ENCODE peak calls at places on chromosomes 6 and 20, in ten cellular contexts. One of them, this sample, is unnamed.

GRCh38 chr6:88072462-88072861 is 24.8 kb downstream of the SPACA1 start:
- DNase-seq in kidney: no peak
- DNase-seq in gastrocnemius medialis: no peak
- DNase-seq in H9: no peak
- DNase-seq in H1: no peak
- DNase-seq in A549: no peak
- DNase-seq in colonic mucosa: no peak
- DNase-seq in CD8-positive, alpha-beta T cell: no peak
- DNase-seq in A673: no peak
- DNase-seq in RWPE1: peak
- DNase-seq in this sample: no peak

GRCh38 chr20:44187054-44187762 is at the start of gene JPH2:
- DNase-seq in kidney: no peak
- DNase-seq in gastrocnemius medialis: peak
- DNase-seq in H9: peak
- DNase-seq in H1: no peak
- DNase-seq in A549: peak
- DNase-seq in colonic mucosa: peak
- DNase-seq in CD8-positive, alpha-beta T cell: no peak
- DNase-seq in A673: no peak
- DNase-seq in RWPE1: peak
- DNase-seq in this sample: peak

GRCh38 chr20:38290829-38291581 is 13.0 kb upstream of the BPI start:
- DNase-seq in kidney: no peak
- DNase-seq in gastrocnemius medialis: no peak
- DNase-seq in H9: peak
- DNase-seq in H1: peak
- DNase-seq in A549: peak
- DNase-seq in colonic mucosa: no peak
- DNase-seq in CD8-positive, alpha-beta T cell: no peak
- DNase-seq in A673: peak
- DNase-seq in RWPE1: peak
- DNase-seq in this sample: peak

GRCh38 chr6:10099648-10100047 is 315.2 kb downstream of the TFAP2A start:
- DNase-seq in kidney: no peak
- DNase-seq in gastrocnemius medialis: no peak
- DNase-seq in H9: no peak
- DNase-seq in H1: no peak
- DNase-seq in A549: no peak
- DNase-seq in colonic mucosa: no peak
- DNase-seq in CD8-positive, alpha-beta T cell: no peak
- DNase-seq in A673: no peak
- DNase-seq in RWPE1: no peak
- DNase-seq in this sample: no peak

GRCh38 chr6:33018904-33019303 is 9.5 kb upstream of the HLA-DOA start:
- DNase-seq in kidney: peak
- DNase-seq in gastrocnemius medialis: peak
- DNase-seq in H9: no peak
- DNase-seq in H1: no peak
- DNase-seq in A549: no peak
- DNase-seq in colonic mucosa: peak
- DNase-seq in CD8-positive, alpha-beta T cell: peak
- DNase-seq in A673: no peak
- DNase-seq in RWPE1: no peak
- DNase-seq in this sample: no peak

GRCh38 chr20:22411568-22412450 is 172.6 kb downstream of the FOXA2 start:
- DNase-seq in kidney: no peak
- DNase-seq in gastrocnemius medialis: no peak
- DNase-seq in H9: no peak
- DNase-seq in H1: no peak
- DNase-seq in A549: peak
- DNase-seq in colonic mucosa: peak
- DNase-seq in CD8-positive, alpha-beta T cell: no peak
- DNase-seq in A673: no peak
- DNase-seq in RWPE1: no peak
- DNase-seq in this sample: no peak

GRCh38 chr6:149055195-149055899 is 262.2 kb upstream of the TAB2 start:
- DNase-seq in kidney: no peak
- DNase-seq in gastrocnemius medialis: no peak
- DNase-seq in H9: no peak
- DNase-seq in H1: no peak
- DNase-seq in A549: no peak
- DNase-seq in colonic mucosa: no peak
- DNase-seq in CD8-positive, alpha-beta T cell: no peak
- DNase-seq in A673: no peak
- DNase-seq in RWPE1: no peak
- DNase-seq in this sample: no peak

GRCh38 chr6:96899019-96899418 is 1.3 kb upstream of the NDUFAF4 start:
- DNase-seq in kidney: no peak
- DNase-seq in gastrocnemius medialis: no peak
- DNase-seq in H9: no peak
- DNase-seq in H1: no peak
- DNase-seq in A549: peak
- DNase-seq in colonic mucosa: peak
- DNase-seq in CD8-positive, alpha-beta T cell: no peak
- DNase-seq in A673: peak
- DNase-seq in RWPE1: peak
- DNase-seq in this sample: peak

GRCh38 chr20:35298264-35298663 is 6.0 kb upstream of the FAM83C start:
- DNase-seq in kidney: no peak
- DNase-seq in gastrocnemius medialis: no peak
- DNase-seq in H9: no peak
- DNase-seq in H1: no peak
- DNase-seq in A549: no peak
- DNase-seq in colonic mucosa: no peak
- DNase-seq in CD8-positive, alpha-beta T cell: no peak
- DNase-seq in A673: no peak
- DNase-seq in RWPE1: no peak
- DNase-seq in this sample: no peak

GRCh38 chr6:167779123-167779992 is 47.4 kb upstream of the AFDN start:
- DNase-seq in kidney: peak
- DNase-seq in gastrocnemius medialis: no peak
- DNase-seq in H9: no peak
- DNase-seq in H1: no peak
- DNase-seq in A549: no peak
- DNase-seq in colonic mucosa: no peak
- DNase-seq in CD8-positive, alpha-beta T cell: no peak
- DNase-seq in A673: no peak
- DNase-seq in RWPE1: no peak
- DNase-seq in this sample: no peak

GRCh38 chr6:24140572-24140971 is 14.6 kb downstream of the NRSN1 start:
- DNase-seq in kidney: no peak
- DNase-seq in gastrocnemius medialis: no peak
- DNase-seq in H9: peak
- DNase-seq in H1: no peak
- DNase-seq in A549: no peak
- DNase-seq in colonic mucosa: no peak
- DNase-seq in CD8-positive, alpha-beta T cell: no peak
- DNase-seq in A673: no peak
- DNase-seq in RWPE1: no peak
- DNase-seq in this sample: no peak

GRCh38 chr6:137800749-137801148 is 66.3 kb upstream of the TNFAIP3 start:
- DNase-seq in kidney: no peak
- DNase-seq in gastrocnemius medialis: no peak
- DNase-seq in H9: no peak
- DNase-seq in H1: no peak
- DNase-seq in A549: no peak
- DNase-seq in colonic mucosa: no peak
- DNase-seq in CD8-positive, alpha-beta T cell: no peak
- DNase-seq in A673: no peak
- DNase-seq in RWPE1: no peak
- DNase-seq in this sample: no peak

GRCh38 chr6:137798261-137798660 is 68.8 kb upstream of the TNFAIP3 start:
- DNase-seq in kidney: no peak
- DNase-seq in gastrocnemius medialis: no peak
- DNase-seq in H9: no peak
- DNase-seq in H1: no peak
- DNase-seq in A549: no peak
- DNase-seq in colonic mucosa: no peak
- DNase-seq in CD8-positive, alpha-beta T cell: no peak
- DNase-seq in A673: no peak
- DNase-seq in RWPE1: no peak
- DNase-seq in this sample: no peak

GRCh38 chr6:137801352-137802088 is 65.5 kb upstream of the TNFAIP3 start:
- DNase-seq in kidney: no peak
- DNase-seq in gastrocnemius medialis: no peak
- DNase-seq in H9: no peak
- DNase-seq in H1: no peak
- DNase-seq in A549: no peak
- DNase-seq in colonic mucosa: no peak
- DNase-seq in CD8-positive, alpha-beta T cell: no peak
- DNase-seq in A673: no peak
- DNase-seq in RWPE1: no peak
- DNase-seq in this sample: no peak

GRCh38 chr6:137798846-137799245 is 68.2 kb upstream of the TNFAIP3 start:
- DNase-seq in kidney: no peak
- DNase-seq in gastrocnemius medialis: no peak
- DNase-seq in H9: no peak
- DNase-seq in H1: no peak
- DNase-seq in A549: no peak
- DNase-seq in colonic mucosa: no peak
- DNase-seq in CD8-positive, alpha-beta T cell: peak
- DNase-seq in A673: no peak
- DNase-seq in RWPE1: no peak
- DNase-seq in this sample: no peak

GRCh38 chr6:137799950-137800568 is 67.0 kb upstream of the TNFAIP3 start:
- DNase-seq in kidney: no peak
- DNase-seq in gastrocnemius medialis: no peak
- DNase-seq in H9: peak
- DNase-seq in H1: no peak
- DNase-seq in A549: peak
- DNase-seq in colonic mucosa: peak
- DNase-seq in CD8-positive, alpha-beta T cell: peak
- DNase-seq in A673: peak
- DNase-seq in RWPE1: peak
- DNase-seq in this sample: no peak
- TF ChIP-seq CTCF in kidney: peak
- TF ChIP-seq CTCF in gastrocnemius medialis: no peak
- TF ChIP-seq CTCF in H9: peak
- TF ChIP-seq CTCF in H1: peak
- TF ChIP-seq CTCF in A549: peak
- TF ChIP-seq CTCF in colonic mucosa: peak
- TF ChIP-seq CTCF in CD8-positive, alpha-beta T cell: peak
- TF ChIP-seq CTCF in A673: peak
- TF ChIP-seq CTCF in RWPE1: peak
- TF ChIP-seq CTCF in this sample: no peak

DNA sequence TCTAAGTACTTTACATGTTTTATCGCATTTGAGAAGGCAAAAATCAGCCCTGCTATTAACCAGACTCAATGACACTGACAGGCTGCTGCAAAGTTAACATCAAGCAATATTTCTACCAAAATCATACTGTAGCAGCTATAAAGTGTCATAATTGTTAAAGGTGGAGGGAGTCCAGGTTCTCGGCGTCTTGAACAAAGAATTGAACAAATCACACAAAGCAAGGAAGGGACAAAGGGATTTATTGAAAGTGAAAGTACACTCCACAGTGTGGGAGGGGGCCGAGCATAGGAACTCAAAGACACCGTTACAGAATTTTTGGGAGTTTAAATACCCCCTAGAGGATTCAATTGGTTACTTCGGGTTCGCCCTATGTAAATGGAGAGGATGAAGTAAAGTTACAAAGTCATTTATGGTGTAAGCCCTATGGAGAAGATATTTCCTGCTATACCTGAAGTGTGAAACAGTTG is 12.9 kb upstream of the ZNF391 start:
- DNase-seq in kidney: no peak
- DNase-seq in gastrocnemius medialis: no peak
- DNase-seq in H9: no peak
- DNase-seq in H1: no peak
- DNase-seq in A549: no peak
- DNase-seq in colonic mucosa: no peak
- DNase-seq in CD8-positive, alpha-beta T cell: no peak
- DNase-seq in A673: peak
- DNase-seq in RWPE1: no peak
- DNase-seq in this sample: no peak
- TF ChIP-seq CTCF in kidney: no peak
- TF ChIP-seq CTCF in gastrocnemius medialis: no peak
- TF ChIP-seq CTCF in H9: peak
- TF ChIP-seq CTCF in H1: no peak
- TF ChIP-seq CTCF in A549: no peak
- TF ChIP-seq CTCF in colonic mucosa: no peak
- TF ChIP-seq CTCF in CD8-positive, alpha-beta T cell: peak
- TF ChIP-seq CTCF in A673: no peak
- TF ChIP-seq CTCF in RWPE1: no peak
- TF ChIP-seq CTCF in this sample: peak

GRCh38 chr6:36893976-36894932 is 8.5 kb downstream of the C6orf89 start:
- DNase-seq in kidney: no peak
- DNase-seq in gastrocnemius medialis: no peak
- DNase-seq in H9: no peak
- DNase-seq in H1: no peak
- DNase-seq in A549: no peak
- DNase-seq in colonic mucosa: no peak
- DNase-seq in CD8-positive, alpha-beta T cell: no peak
- DNase-seq in A673: no peak
- DNase-seq in RWPE1: no peak
- DNase-seq in this sample: no peak

GRCh38 chr6:36886948-36887347 is 1.2 kb downstream of the C6orf89 start:
- DNase-seq in kidney: no peak
- DNase-seq in gastrocnemius medialis: no peak
- DNase-seq in H9: no peak
- DNase-seq in H1: no peak
- DNase-seq in A549: no peak
- DNase-seq in colonic mucosa: no peak
- DNase-seq in CD8-positive, alpha-beta T cell: no peak
- DNase-seq in A673: no peak
- DNase-seq in RWPE1: no peak
- DNase-seq in this sample: no peak

GRCh38 chr6:36888115-36888643 is 2.4 kb downstream of the C6orf89 start:
- DNase-seq in kidney: no peak
- DNase-seq in gastrocnemius medialis: no peak
- DNase-seq in H9: no peak
- DNase-seq in H1: no peak
- DNase-seq in A549: no peak
- DNase-seq in colonic mucosa: no peak
- DNase-seq in CD8-positive, alpha-beta T cell: no peak
- DNase-seq in A673: no peak
- DNase-seq in RWPE1: no peak
- DNase-seq in this sample: no peak

GRCh38 chr6:36888654-36889481 is 3.1 kb downstream of the C6orf89 start:
- DNase-seq in kidney: no peak
- DNase-seq in gastrocnemius medialis: no peak
- DNase-seq in H9: no peak
- DNase-seq in H1: no peak
- DNase-seq in A549: no peak
- DNase-seq in colonic mucosa: no peak
- DNase-seq in CD8-positive, alpha-beta T cell: no peak
- DNase-seq in A673: no peak
- DNase-seq in RWPE1: no peak
- DNase-seq in this sample: no peak

GRCh38 chr6:36890264-36890663 is 4.5 kb downstream of the C6orf89 start:
- DNase-seq in kidney: no peak
- DNase-seq in gastrocnemius medialis: no peak
- DNase-seq in H9: no peak
- DNase-seq in H1: no peak
- DNase-seq in A549: no peak
- DNase-seq in colonic mucosa: no peak
- DNase-seq in CD8-positive, alpha-beta T cell: no peak
- DNase-seq in A673: no peak
- DNase-seq in RWPE1: no peak
- DNase-seq in this sample: no peak
- TF ChIP-seq CTCF in kidney: no peak
- TF ChIP-seq CTCF in gastrocnemius medialis: no peak
- TF ChIP-seq CTCF in H9: no peak
- TF ChIP-seq CTCF in H1: no peak
- TF ChIP-seq CTCF in A549: no peak
- TF ChIP-seq CTCF in colonic mucosa: no peak
- TF ChIP-seq CTCF in CD8-positive, alpha-beta T cell: no peak
- TF ChIP-seq CTCF in A673: no peak
- TF ChIP-seq CTCF in RWPE1: no peak
- TF ChIP-seq CTCF in this sample: no peak

GRCh38 chr6:161101517-161101916 is 109.9 kb downstream of the MAP3K4 start:
- DNase-seq in kidney: no peak
- DNase-seq in gastrocnemius medialis: no peak
- DNase-seq in H9: no peak
- DNase-seq in H1: no peak
- DNase-seq in A549: no peak
- DNase-seq in colonic mucosa: no peak
- DNase-seq in CD8-positive, alpha-beta T cell: no peak
- DNase-seq in A673: peak
- DNase-seq in RWPE1: no peak
- DNase-seq in this sample: peak
- TF ChIP-seq CTCF in kidney: no peak
- TF ChIP-seq CTCF in gastrocnemius medialis: no peak
- TF ChIP-seq CTCF in H9: peak
- TF ChIP-seq CTCF in H1: peak
- TF ChIP-seq CTCF in A549: no peak
- TF ChIP-seq CTCF in colonic mucosa: no peak
- TF ChIP-seq CTCF in CD8-positive, alpha-beta T cell: no peak
- TF ChIP-seq CTCF in A673: peak
- TF ChIP-seq CTCF in RWPE1: no peak
- TF ChIP-seq CTCF in this sample: no peak

This sample was measured in endothelial cell.